ENCODE peak calls at places on chromosome 13, in four cellular contexts. One of them, this sample, is unnamed.

GRCh38 chr13:40069173-40070044 is 413.9 kb downstream of the COG6 start:
- DNase-seq in lung: peak
- DNase-seq in left ventricle myocardium inferior: peak
- DNase-seq in upper lobe of right lung: peak
- DNase-seq in this sample: peak

GRCh38 chr13:97329331-97329730 is 104.6 kb upstream of the RAP2A start:
- DNase-seq in lung: no peak
- DNase-seq in left ventricle myocardium inferior: no peak
- DNase-seq in upper lobe of right lung: no peak
- DNase-seq in this sample: peak

GRCh38 chr13:33872005-33872351 is 54.0 kb downstream of the RFC3 start:
- DNase-seq in lung: no peak
- DNase-seq in left ventricle myocardium inferior: no peak
- DNase-seq in upper lobe of right lung: no peak
- DNase-seq in this sample: no peak

GRCh38 chr13:112177459-112177858 is 110.5 kb downstream of the SOX1 start:
- DNase-seq in lung: no peak
- DNase-seq in left ventricle myocardium inferior: no peak
- DNase-seq in upper lobe of right lung: no peak
- DNase-seq in this sample: no peak

GRCh38 chr13:40087021-40088002 is 431.9 kb downstream of the COG6 start:
- DNase-seq in lung: no peak
- DNase-seq in left ventricle myocardium inferior: no peak
- DNase-seq in upper lobe of right lung: no peak
- DNase-seq in this sample: no peak

GRCh38 chr13:109652536-109652935 is 133.8 kb downstream of the IRS2 start:
- DNase-seq in lung: no peak
- DNase-seq in left ventricle myocardium inferior: no peak
- DNase-seq in upper lobe of right lung: no peak
- DNase-seq in this sample: peak

GRCh38 chr13:24220086-24220703 is 59.7 kb downstream of the SPATA13 start:
- DNase-seq in lung: peak
- DNase-seq in left ventricle myocardium inferior: no peak
- DNase-seq in upper lobe of right lung: no peak
- DNase-seq in this sample: peak

GRCh38 chr13:43979492-43979891 is 99.8 kb downstream of the LACC1 start:
- DNase-seq in lung: no peak
- DNase-seq in left ventricle myocardium inferior: no peak
- DNase-seq in upper lobe of right lung: no peak
- DNase-seq in this sample: no peak

GRCh38 chr13:41746259-41746658 is 214.7 kb downstream of the VWA8 start:
- DNase-seq in lung: no peak
- DNase-seq in left ventricle myocardium inferior: no peak
- DNase-seq in upper lobe of right lung: no peak
- DNase-seq in this sample: peak

GRCh38 chr13:20069956-20070355 is 90.9 kb downstream of the GJA3 start:
- DNase-seq in lung: no peak
- DNase-seq in left ventricle myocardium inferior: no peak
- DNase-seq in upper lobe of right lung: no peak
- DNase-seq in this sample: no peak

GRCh38 chr13:32334676-32335075 is 19.4 kb downstream of the BRCA2 start:
- DNase-seq in lung: no peak
- DNase-seq in left ventricle myocardium inferior: no peak
- DNase-seq in upper lobe of right lung: no peak
- DNase-seq in this sample: peak

GRCh38 chr13:80677227-80677626 is 336.3 kb upstream of the SPRY2 start:
- DNase-seq in lung: no peak
- DNase-seq in left ventricle myocardium inferior: no peak
- DNase-seq in upper lobe of right lung: no peak
- DNase-seq in this sample: no peak

GRCh38 chr13:99352351-99353271 is 45.4 kb upstream of the GPR183 start:
- DNase-seq in lung: no peak
- DNase-seq in left ventricle myocardium inferior: no peak
- DNase-seq in upper lobe of right lung: no peak
- DNase-seq in this sample: no peak

GRCh38 chr13:99355267-99356215 is 48.3 kb upstream of the GPR183 start:
- DNase-seq in lung: no peak
- DNase-seq in left ventricle myocardium inferior: no peak
- DNase-seq in upper lobe of right lung: no peak
- DNase-seq in this sample: no peak

GRCh38 chr13:99356216-99357089 is 49.3 kb upstream of the GPR183 start:
- DNase-seq in lung: no peak
- DNase-seq in left ventricle myocardium inferior: no peak
- DNase-seq in upper lobe of right lung: no peak
- DNase-seq in this sample: peak

GRCh38 chr13:99353836-99354235 is 46.6 kb upstream of the GPR183 start:
- DNase-seq in lung: no peak
- DNase-seq in left ventricle myocardium inferior: no peak
- DNase-seq in upper lobe of right lung: no peak
- DNase-seq in this sample: no peak

DNA sequence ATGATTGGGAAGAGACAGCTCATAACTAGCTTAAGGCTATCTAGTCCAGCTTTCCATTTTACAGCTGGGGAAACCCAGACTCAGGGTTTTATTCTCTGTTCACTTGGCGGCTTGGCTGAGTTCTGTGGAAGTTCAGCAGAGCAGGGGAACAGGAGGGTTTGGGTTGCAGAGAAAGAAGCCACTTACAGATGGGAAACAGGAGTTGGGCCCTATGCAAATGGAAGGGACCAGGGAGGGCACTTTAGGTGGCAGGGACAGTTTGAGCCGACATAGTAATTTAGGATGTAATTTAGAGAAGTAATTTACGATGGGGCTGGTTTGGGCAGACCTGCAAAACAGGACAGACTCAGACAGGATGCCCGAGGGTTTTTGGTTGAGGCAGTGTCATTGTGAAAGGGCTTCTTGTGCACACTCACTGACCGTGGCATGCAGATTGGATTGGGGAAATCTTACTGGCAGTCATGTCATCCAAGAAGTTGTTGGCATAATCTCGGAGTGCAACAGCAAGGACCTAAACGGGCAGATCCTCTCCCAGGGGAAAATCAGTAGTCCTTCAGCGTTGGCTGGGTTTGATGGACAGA is 47.3 kb upstream of the GPR183 start:
- DNase-seq in lung: no peak
- DNase-seq in left ventricle myocardium inferior: no peak
- DNase-seq in upper lobe of right lung: no peak
- DNase-seq in this sample: no peak
- H3K4me3 ChIP-seq in lung: no peak
- H3K4me3 ChIP-seq in left ventricle myocardium inferior: no peak
- H3K4me3 ChIP-seq in upper lobe of right lung: no peak
- H3K4me3 ChIP-seq in this sample: no peak

DNA sequence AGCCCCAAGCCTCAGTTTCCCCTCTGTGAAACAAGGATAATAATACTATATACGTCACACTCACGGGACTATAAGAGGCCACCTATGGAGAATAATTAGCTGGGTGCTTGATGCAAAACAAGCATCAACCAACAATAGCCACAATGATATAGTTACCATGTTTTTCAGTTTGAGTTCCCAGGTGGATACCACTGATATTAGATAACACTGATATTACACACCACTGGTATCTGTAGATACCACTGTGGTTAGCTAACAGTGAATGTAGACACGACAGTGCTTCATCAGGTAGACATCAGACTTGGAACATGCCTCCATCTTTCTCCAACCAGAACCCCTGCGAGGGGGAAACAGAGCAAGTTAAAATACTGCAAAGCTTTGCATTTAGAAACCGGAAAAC is 80.5 kb downstream of the RNASEH2B start:
- DNase-seq in lung: no peak
- DNase-seq in left ventricle myocardium inferior: no peak
- DNase-seq in upper lobe of right lung: no peak
- DNase-seq in this sample: no peak
- TF ChIP-seq CTCF in lung: no peak
- TF ChIP-seq CTCF in left ventricle myocardium inferior: no peak
- TF ChIP-seq CTCF in upper lobe of right lung: no peak
- TF ChIP-seq CTCF in this sample: no peak

GRCh38 chr13:83153833-83154232 is 728.4 kb downstream of the SLITRK1 start:
- DNase-seq in lung: no peak
- DNase-seq in left ventricle myocardium inferior: no peak
- DNase-seq in upper lobe of right lung: no peak
- DNase-seq in this sample: no peak

GRCh38 chr13:83151308-83151660 is 731.0 kb downstream of the SLITRK1 start:
- DNase-seq in lung: no peak
- DNase-seq in left ventricle myocardium inferior: no peak
- DNase-seq in upper lobe of right lung: no peak
- DNase-seq in this sample: peak

GRCh38 chr13:83150616-83151307 is 731.5 kb downstream of the SLITRK1 start:
- DNase-seq in lung: no peak
- DNase-seq in left ventricle myocardium inferior: no peak
- DNase-seq in upper lobe of right lung: no peak
- DNase-seq in this sample: peak
- H3K4me3 ChIP-seq in lung: no peak
- H3K4me3 ChIP-seq in left ventricle myocardium inferior: no peak
- H3K4me3 ChIP-seq in upper lobe of right lung: no peak
- H3K4me3 ChIP-seq in this sample: no peak

DNA sequence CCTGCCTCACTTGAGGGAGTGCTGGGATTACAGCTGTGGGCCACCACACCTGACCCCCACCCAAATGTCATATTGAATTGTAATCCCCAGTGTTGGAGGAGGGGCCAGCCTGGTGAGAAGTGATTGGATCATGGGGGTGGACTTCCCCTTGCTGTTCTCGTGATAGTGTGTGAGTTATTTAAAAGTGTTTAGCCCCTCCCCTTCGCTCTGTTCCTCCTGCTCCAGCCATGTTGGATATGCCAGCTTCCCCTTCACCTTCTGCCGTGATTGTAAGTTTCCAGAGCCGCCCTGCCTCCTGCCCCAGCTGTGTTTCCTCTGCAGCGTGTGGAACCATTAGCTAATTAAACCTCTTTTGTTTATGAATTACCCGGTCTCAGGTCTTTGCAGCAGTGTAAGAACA is 13.7 kb downstream of the CHAMP1 start:
- DNase-seq in lung: no peak
- DNase-seq in left ventricle myocardium inferior: no peak
- DNase-seq in upper lobe of right lung: no peak
- DNase-seq in this sample: no peak
- TF ChIP-seq CTCF in lung: no peak
- TF ChIP-seq CTCF in left ventricle myocardium inferior: no peak
- TF ChIP-seq CTCF in upper lobe of right lung: no peak
- TF ChIP-seq CTCF in this sample: no peak

DNA sequence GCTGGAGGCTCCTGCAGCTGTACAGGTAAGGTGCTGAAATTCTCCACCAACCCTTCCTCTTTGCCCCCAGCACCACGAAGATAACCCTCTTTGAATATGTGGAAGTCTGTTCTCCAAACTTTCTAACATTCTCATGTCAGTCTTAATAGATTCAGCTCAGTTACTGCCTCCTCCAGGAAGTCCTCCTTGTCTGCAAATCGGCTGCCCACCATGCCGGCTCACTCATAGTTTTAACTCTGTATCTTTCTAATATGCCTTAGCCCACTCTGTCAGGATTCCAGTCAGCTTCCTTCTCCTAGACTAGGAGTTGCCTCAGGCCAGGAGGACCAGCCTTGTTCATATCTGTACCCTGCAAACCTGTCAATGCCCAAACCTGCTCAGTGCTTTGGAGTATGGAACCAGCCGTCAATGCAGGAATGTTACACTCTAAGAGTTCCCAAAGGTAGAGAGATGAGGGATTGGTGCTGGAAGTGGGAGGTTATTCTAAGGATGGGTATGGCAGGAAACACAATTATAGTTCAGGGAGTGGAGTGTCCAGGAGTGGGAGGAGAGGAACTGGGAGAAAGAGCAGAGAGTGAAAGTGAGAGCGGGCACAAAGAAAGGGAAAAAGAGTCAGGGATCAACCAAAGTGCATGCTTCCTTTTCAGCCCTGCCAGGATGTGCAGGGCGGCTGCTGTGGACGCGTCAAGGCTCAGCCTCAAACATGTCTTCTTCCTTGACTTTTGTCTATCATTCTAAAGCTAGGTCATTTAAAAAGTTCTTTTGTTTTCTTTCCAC is 38.0 kb upstream of the ALOX5AP start:
- DNase-seq in lung: no peak
- DNase-seq in left ventricle myocardium inferior: no peak
- DNase-seq in upper lobe of right lung: no peak
- DNase-seq in this sample: no peak
- H3K4me3 ChIP-seq in lung: no peak
- H3K4me3 ChIP-seq in left ventricle myocardium inferior: no peak
- H3K4me3 ChIP-seq in upper lobe of right lung: no peak
- H3K4me3 ChIP-seq in this sample: no peak

GRCh38 chr13:95319551-95320274 is 18.5 kb upstream of the ABCC4 start:
- DNase-seq in lung: no peak
- DNase-seq in left ventricle myocardium inferior: no peak
- DNase-seq in upper lobe of right lung: no peak
- DNase-seq in this sample: peak

GRCh38 chr13:95315752-95316151 is 14.5 kb upstream of the ABCC4 start:
- DNase-seq in lung: no peak
- DNase-seq in left ventricle myocardium inferior: no peak
- DNase-seq in upper lobe of right lung: no peak
- DNase-seq in this sample: peak

DNA sequence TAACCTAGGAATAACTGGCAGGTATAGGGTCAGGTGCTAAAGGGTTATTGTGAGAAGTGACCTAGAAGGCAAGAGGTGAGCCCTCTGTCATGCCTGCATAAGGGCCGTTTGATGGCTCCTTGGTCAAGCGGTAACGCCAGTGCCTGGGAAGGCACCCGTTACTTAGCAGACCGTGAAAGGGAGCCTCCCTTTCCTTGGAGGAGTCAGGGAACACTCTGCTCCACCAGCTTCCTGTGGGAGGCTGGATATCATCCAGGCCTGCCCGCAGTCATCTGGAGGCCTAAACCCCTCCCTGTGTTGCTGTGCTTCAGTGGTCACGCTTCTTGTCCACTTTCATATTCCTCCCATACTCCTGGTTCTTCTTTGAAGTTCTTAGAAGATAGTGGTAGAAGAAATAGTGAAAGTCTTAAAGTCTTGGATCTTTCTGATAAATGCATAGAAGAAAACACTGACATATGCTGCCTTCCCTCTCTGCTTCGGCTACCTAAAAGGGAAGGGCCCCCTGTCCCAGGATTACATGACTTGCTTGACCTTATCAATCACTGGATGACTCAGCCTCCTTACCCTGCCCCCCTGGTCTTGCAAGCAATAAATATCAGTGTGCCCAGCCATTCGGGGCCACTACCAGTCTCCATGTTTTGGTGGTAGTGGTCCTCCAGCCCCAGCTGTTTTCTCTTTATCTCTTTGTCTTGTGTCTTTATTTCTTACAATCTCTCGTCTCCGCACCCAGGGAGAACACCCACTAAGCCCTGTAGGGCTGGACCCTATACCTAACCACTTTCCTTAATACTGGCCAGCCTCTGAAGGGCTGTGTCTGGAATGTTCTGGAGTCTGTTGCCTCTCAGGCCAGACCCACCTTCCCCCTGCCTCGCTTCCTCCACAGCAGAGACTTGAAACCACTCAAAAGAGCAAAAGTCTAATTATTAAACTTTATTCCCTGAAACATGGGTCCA is 16.1 kb upstream of the ABCC4 start:
- DNase-seq in lung: no peak
- DNase-seq in left ventricle myocardium inferior: peak
- DNase-seq in upper lobe of right lung: no peak
- DNase-seq in this sample: peak
- TF ChIP-seq CTCF in lung: no peak
- TF ChIP-seq CTCF in left ventricle myocardium inferior: no peak
- TF ChIP-seq CTCF in upper lobe of right lung: no peak
- TF ChIP-seq CTCF in this sample: no peak

GRCh38 chr13:98529171-98529570 is 47.7 kb downstream of the STK24 start:
- DNase-seq in lung: no peak
- DNase-seq in left ventricle myocardium inferior: no peak
- DNase-seq in upper lobe of right lung: no peak
- DNase-seq in this sample: no peak
- H3K4me3 ChIP-seq in lung: no peak
- H3K4me3 ChIP-seq in left ventricle myocardium inferior: no peak
- H3K4me3 ChIP-seq in upper lobe of right lung: no peak
- H3K4me3 ChIP-seq in this sample: no peak

This sample was measured in cardiac fibroblast.